ENCODE peak calls at places on chromosomes 12 and 14, in four cellular contexts. L is activated CD4-positive, CD25-positive, alpha-beta regulatory T cell; H is NCI-H774; S is HTR-8/SVneo. C is an unnamed sample.

GRCh38 chr14:104143521-104144452 is 5.4 kb downstream of the KIF26A start:
- DNase-seq in L (no peak), H (no peak), S (no peak), C (no peak)

GRCh38 chr14:75138492-75138891 is 11.6 kb upstream of the NEK9 start:
- DNase-seq in L (no peak), H (no peak), S (no peak), C (no peak)

GRCh38 chr12:96401061-96401871 is 1.0 kb upstream of the CDK17 start:
- DNase-seq in L (no peak), H (peak), S (peak), C (peak)

GRCh38 chr14:99093532-99094517 is 178.2 kb downstream of the BCL11B start:
- DNase-seq in L (no peak), H (no peak), S (no peak), C (no peak)

GRCh38 chr14:68341765-68342212 is 451.1 kb downstream of the ZFP36L1 start:
- DNase-seq in L (no peak), H (no peak), S (no peak), C (no peak)

GRCh38 chr12:77122236-77122635 is 56.9 kb upstream of the E2F7 start:
- DNase-seq in L (no peak), H (no peak), S (peak), C (peak)

GRCh38 chr12:108333898-108334699 is 5.0 kb downstream of the CMKLR1 start:
- DNase-seq in L (no peak), H (no peak), S (peak), C (peak)

GRCh38 chr12:104599272-104599984 is 142.7 kb downstream of the CHST11 start:
- DNase-seq in L (no peak), H (no peak), S (no peak), C (no peak)

GRCh38 chr12:99281277-99281676 is 366.3 kb upstream of the GARIN6 start:
- DNase-seq in L (no peak), H (no peak), S (no peak), C (no peak)

GRCh38 chr14:37900582-37900981 is 305.2 kb downstream of the TTC6 start:
- DNase-seq in L (no peak), H (no peak), S (no peak), C (peak)

GRCh38 chr12:104709692-104710435 is 248.2 kb downstream of the SLC41A2 start:
- DNase-seq in L (no peak), H (no peak), S (no peak), C (peak)

GRCh38 chr14:94676495-94677238 is 64.5 kb downstream of the SERPINA3 start:
- DNase-seq in L (no peak), H (no peak), S (no peak), C (no peak)

GRCh38 chr14:74927225-74927624 is 4.2 kb upstream of the RPS6KL1 start:
- DNase-seq in L (no peak), H (no peak), S (no peak), C (no peak)

GRCh38 chr12:109861689-109862314 is 18.5 kb downstream of the GLTP start:
- DNase-seq in L (no peak), H (no peak), S (no peak), C (peak)

GRCh38 chr12:52579468-52580450 is 6.1 kb upstream of the KRT74 start:
- DNase-seq in L (no peak), H (no peak), S (no peak), C (no peak)

GRCh38 chr12:122944588-122944987 is 21.7 kb downstream of the ABCB9 start:
- DNase-seq in L (no peak), H (no peak), S (no peak), C (peak)

GRCh38 chr12:57203201-57203600 is 13.4 kb upstream of the NXPH4 start:
- DNase-seq in L (no peak), H (no peak), S (no peak), C (no peak)

GRCh38 chr14:56196274-56196673 is 78.1 kb downstream of the PELI2 start:
- DNase-seq in L (no peak), H (no peak), S (no peak), C (no peak)

GRCh38 chr14:20469890-20470858 is 968 bp downstream of the PNP start:
- DNase-seq in L (peak), H (peak), S (no peak), C (peak)

GRCh38 chr14:53793790-53794560 is 162.7 kb downstream of the BMP4 start:
- DNase-seq in L (no peak), H (peak), S (no peak), C (no peak)